ENCODE peak calls at places on chromosomes 13 and 19, in seven cellular contexts. One of them, this sample, is unnamed.

GRCh38 chr19:7817801-7818200 is 12.2 kb upstream of the EVI5L start:
- DNase-seq in left ventricle myocardium inferior: no peak
- DNase-seq in endothelial cell of umbilical vein: no peak
- DNase-seq in Peyer's patch: no peak
- DNase-seq in fibroblast of lung: no peak
- DNase-seq in IMR-90: no peak
- DNase-seq in aorta: no peak
- DNase-seq in this sample: no peak

GRCh38 chr19:44752816-44753618 is 4.5 kb downstream of the BCL3 start:
- DNase-seq in left ventricle myocardium inferior: peak
- DNase-seq in endothelial cell of umbilical vein: peak
- DNase-seq in Peyer's patch: peak
- DNase-seq in fibroblast of lung: peak
- DNase-seq in IMR-90: peak
- DNase-seq in aorta: peak
- DNase-seq in this sample: no peak

GRCh38 chr13:107734891-107735620 is 480.3 kb downstream of the LIG4 start:
- DNase-seq in left ventricle myocardium inferior: no peak
- DNase-seq in endothelial cell of umbilical vein: no peak
- DNase-seq in Peyer's patch: no peak
- DNase-seq in fibroblast of lung: peak
- DNase-seq in IMR-90: no peak
- DNase-seq in aorta: no peak
- DNase-seq in this sample: no peak

GRCh38 chr13:25738342-25738771 is 313.5 kb downstream of the SHISA2 start:
- DNase-seq in left ventricle myocardium inferior: no peak
- DNase-seq in endothelial cell of umbilical vein: peak
- DNase-seq in Peyer's patch: no peak
- DNase-seq in fibroblast of lung: peak
- DNase-seq in IMR-90: no peak
- DNase-seq in aorta: no peak
- DNase-seq in this sample: no peak

GRCh38 chr13:50456111-50456510 is 387.4 kb downstream of the DLEU7 start:
- DNase-seq in left ventricle myocardium inferior: no peak
- DNase-seq in endothelial cell of umbilical vein: no peak
- DNase-seq in Peyer's patch: no peak
- DNase-seq in fibroblast of lung: peak
- DNase-seq in IMR-90: no peak
- DNase-seq in aorta: no peak
- DNase-seq in this sample: peak

GRCh38 chr19:42185281-42185680 is 32.2 kb downstream of the DEDD2 start:
- DNase-seq in left ventricle myocardium inferior: no peak
- DNase-seq in endothelial cell of umbilical vein: no peak
- DNase-seq in Peyer's patch: peak
- DNase-seq in fibroblast of lung: peak
- DNase-seq in IMR-90: peak
- DNase-seq in aorta: no peak
- DNase-seq in this sample: no peak

GRCh38 chr13:71906438-71906837 is 39.4 kb upstream of the DACH1 start:
- DNase-seq in left ventricle myocardium inferior: no peak
- DNase-seq in endothelial cell of umbilical vein: no peak
- DNase-seq in Peyer's patch: no peak
- DNase-seq in fibroblast of lung: no peak
- DNase-seq in IMR-90: no peak
- DNase-seq in aorta: no peak
- DNase-seq in this sample: no peak

GRCh38 chr13:70856025-70856424 is 747.8 kb upstream of the KLHL1 start:
- DNase-seq in left ventricle myocardium inferior: no peak
- DNase-seq in endothelial cell of umbilical vein: no peak
- DNase-seq in Peyer's patch: no peak
- DNase-seq in fibroblast of lung: no peak
- DNase-seq in IMR-90: no peak
- DNase-seq in aorta: no peak
- DNase-seq in this sample: no peak

GRCh38 chr19:18848860-18849661 is 17.3 kb downstream of the UPF1 start:
- DNase-seq in left ventricle myocardium inferior: peak
- DNase-seq in endothelial cell of umbilical vein: peak
- DNase-seq in Peyer's patch: peak
- DNase-seq in fibroblast of lung: no peak
- DNase-seq in IMR-90: peak
- DNase-seq in aorta: peak
- DNase-seq in this sample: peak

GRCh38 chr19:46426506-46427162 is 2.1 kb downstream of the PNMA8C start:
- DNase-seq in left ventricle myocardium inferior: peak
- DNase-seq in endothelial cell of umbilical vein: peak
- DNase-seq in Peyer's patch: no peak
- DNase-seq in fibroblast of lung: peak
- DNase-seq in IMR-90: peak
- DNase-seq in aorta: peak
- DNase-seq in this sample: peak

GRCh38 chr13:26599885-26600284 is 42.4 kb downstream of the WASF3 start:
- DNase-seq in left ventricle myocardium inferior: no peak
- DNase-seq in endothelial cell of umbilical vein: no peak
- DNase-seq in Peyer's patch: no peak
- DNase-seq in fibroblast of lung: no peak
- DNase-seq in IMR-90: no peak
- DNase-seq in aorta: no peak
- DNase-seq in this sample: no peak

GRCh38 chr13:39602277-39602613 is 748 bp downstream of the LHFPL6 start:
- DNase-seq in left ventricle myocardium inferior: no peak
- DNase-seq in endothelial cell of umbilical vein: no peak
- DNase-seq in Peyer's patch: no peak
- DNase-seq in fibroblast of lung: no peak
- DNase-seq in IMR-90: no peak
- DNase-seq in aorta: no peak
- DNase-seq in this sample: no peak

GRCh38 chr19:7645159-7645558 is 8.2 kb downstream of the STXBP2 start:
- DNase-seq in left ventricle myocardium inferior: no peak
- DNase-seq in endothelial cell of umbilical vein: no peak
- DNase-seq in Peyer's patch: no peak
- DNase-seq in fibroblast of lung: no peak
- DNase-seq in IMR-90: no peak
- DNase-seq in aorta: no peak
- DNase-seq in this sample: no peak

GRCh38 chr19:15149704-15150103 is 42.5 kb downstream of the SYDE1 start:
- DNase-seq in left ventricle myocardium inferior: no peak
- DNase-seq in endothelial cell of umbilical vein: no peak
- DNase-seq in Peyer's patch: no peak
- DNase-seq in fibroblast of lung: no peak
- DNase-seq in IMR-90: no peak
- DNase-seq in aorta: no peak
- DNase-seq in this sample: no peak

GRCh38 chr19:47122359-47123335 is 8.0 kb upstream of the SAE1 start:
- DNase-seq in left ventricle myocardium inferior: no peak
- DNase-seq in endothelial cell of umbilical vein: no peak
- DNase-seq in Peyer's patch: no peak
- DNase-seq in fibroblast of lung: peak
- DNase-seq in IMR-90: peak
- DNase-seq in aorta: no peak
- DNase-seq in this sample: no peak

GRCh38 chr19:30225615-30226463 is 146.3 kb upstream of the ZNF536 start:
- DNase-seq in left ventricle myocardium inferior: no peak
- DNase-seq in endothelial cell of umbilical vein: no peak
- DNase-seq in Peyer's patch: no peak
- DNase-seq in fibroblast of lung: no peak
- DNase-seq in IMR-90: no peak
- DNase-seq in aorta: no peak
- DNase-seq in this sample: no peak

DNA sequence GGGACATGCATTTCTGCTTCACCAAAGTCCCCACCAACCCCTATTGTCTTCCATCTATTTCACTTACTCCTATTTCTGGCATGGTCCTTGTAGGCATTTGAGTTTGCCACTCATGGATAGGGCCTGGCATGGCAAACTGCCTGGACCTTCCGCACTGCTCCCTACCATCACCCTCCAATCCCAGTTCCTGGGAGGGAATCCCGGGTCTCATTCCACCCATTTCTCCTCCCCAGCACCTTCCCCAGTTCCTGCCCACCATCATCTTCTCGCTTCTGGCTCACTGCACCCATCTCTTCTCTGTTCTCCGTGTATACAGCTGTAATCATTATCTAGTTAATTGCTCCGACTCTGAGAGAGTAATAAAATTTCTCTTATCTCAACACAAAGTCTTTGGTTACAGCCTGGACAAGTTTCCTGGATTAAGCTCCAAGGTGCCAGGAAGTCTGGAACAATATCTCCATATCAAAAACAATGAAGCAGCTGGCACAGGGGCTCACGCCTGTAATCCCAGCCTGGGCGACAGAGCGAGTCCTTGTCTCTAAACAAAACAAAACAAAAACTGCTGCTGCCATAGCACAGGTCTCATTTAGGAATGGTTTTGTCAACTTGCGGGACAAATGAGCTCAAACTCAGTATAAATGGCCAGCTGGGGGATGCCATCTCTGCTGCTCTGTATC is 17.0 kb upstream of the COX7A1 start:
- DNase-seq in left ventricle myocardium inferior: no peak
- DNase-seq in endothelial cell of umbilical vein: peak
- DNase-seq in Peyer's patch: peak
- DNase-seq in fibroblast of lung: no peak
- DNase-seq in IMR-90: no peak
- DNase-seq in aorta: no peak
- DNase-seq in this sample: no peak
- H3K27ac ChIP-seq in left ventricle myocardium inferior: peak
- H3K27ac ChIP-seq in endothelial cell of umbilical vein: peak
- H3K27ac ChIP-seq in Peyer's patch: no peak
- H3K27ac ChIP-seq in fibroblast of lung: no peak
- H3K27ac ChIP-seq in IMR-90: no peak
- H3K27ac ChIP-seq in aorta: peak
- H3K27ac ChIP-seq in this sample: no peak

GRCh38 chr13:23996456-23996855 is 99.2 kb upstream of the C1QTNF9B start:
- DNase-seq in left ventricle myocardium inferior: no peak
- DNase-seq in endothelial cell of umbilical vein: no peak
- DNase-seq in Peyer's patch: no peak
- DNase-seq in fibroblast of lung: no peak
- DNase-seq in IMR-90: no peak
- DNase-seq in aorta: no peak
- DNase-seq in this sample: no peak
- H3K27ac ChIP-seq in left ventricle myocardium inferior: peak
- H3K27ac ChIP-seq in endothelial cell of umbilical vein: no peak
- H3K27ac ChIP-seq in Peyer's patch: no peak
- H3K27ac ChIP-seq in fibroblast of lung: no peak
- H3K27ac ChIP-seq in IMR-90: no peak
- H3K27ac ChIP-seq in aorta: no peak
- H3K27ac ChIP-seq in this sample: no peak

DNA sequence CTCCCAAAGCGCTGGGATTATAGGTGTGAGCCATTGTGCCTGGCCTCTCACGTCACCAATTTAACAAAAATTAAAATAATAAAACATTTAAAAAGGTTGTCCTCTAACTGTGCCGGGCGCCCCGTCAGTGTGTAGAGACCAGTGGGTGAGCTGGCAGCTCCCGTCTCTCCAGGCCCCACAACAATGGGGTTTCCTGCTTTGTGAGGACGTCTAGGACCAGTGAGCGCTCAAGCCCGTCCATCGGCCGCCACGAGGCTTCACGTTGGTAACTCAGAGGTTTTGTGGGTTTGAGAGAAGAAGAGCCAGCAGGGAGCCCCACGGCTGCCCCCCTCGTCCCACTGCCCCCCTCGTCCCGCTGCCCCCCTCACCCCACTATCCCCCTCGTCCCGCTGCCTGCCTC is 4.7 kb downstream of the LSM7 start:
- DNase-seq in left ventricle myocardium inferior: no peak
- DNase-seq in endothelial cell of umbilical vein: no peak
- DNase-seq in Peyer's patch: no peak
- DNase-seq in fibroblast of lung: no peak
- DNase-seq in IMR-90: no peak
- DNase-seq in aorta: no peak
- DNase-seq in this sample: no peak
- H3K27ac ChIP-seq in left ventricle myocardium inferior: no peak
- H3K27ac ChIP-seq in endothelial cell of umbilical vein: no peak
- H3K27ac ChIP-seq in Peyer's patch: peak
- H3K27ac ChIP-seq in fibroblast of lung: no peak
- H3K27ac ChIP-seq in IMR-90: no peak
- H3K27ac ChIP-seq in aorta: no peak
- H3K27ac ChIP-seq in this sample: no peak

DNA sequence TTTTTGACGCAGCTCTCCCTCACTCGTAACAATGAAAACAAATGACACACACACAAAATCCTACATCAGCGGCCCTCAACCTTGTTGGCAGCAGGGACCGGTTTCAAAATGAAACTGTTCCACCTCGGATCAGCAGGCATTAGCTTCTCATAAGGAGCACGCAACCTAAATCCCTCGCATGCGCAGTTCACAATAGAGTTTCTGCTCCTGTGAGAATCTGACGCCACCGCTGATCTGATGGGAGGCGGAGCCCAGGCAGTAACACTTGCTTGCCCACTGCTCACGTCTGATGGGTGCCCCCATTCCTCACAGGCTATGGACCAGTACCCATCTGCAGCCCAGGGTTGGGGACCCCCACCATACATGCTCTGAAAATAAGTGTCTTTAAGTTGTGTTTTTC is 43.4 kb downstream of the DHRS12 start:
- DNase-seq in left ventricle myocardium inferior: no peak
- DNase-seq in endothelial cell of umbilical vein: no peak
- DNase-seq in Peyer's patch: no peak
- DNase-seq in fibroblast of lung: peak
- DNase-seq in IMR-90: no peak
- DNase-seq in aorta: peak
- DNase-seq in this sample: peak
- H3K27ac ChIP-seq in left ventricle myocardium inferior: no peak
- H3K27ac ChIP-seq in endothelial cell of umbilical vein: no peak
- H3K27ac ChIP-seq in Peyer's patch: no peak
- H3K27ac ChIP-seq in fibroblast of lung: no peak
- H3K27ac ChIP-seq in IMR-90: no peak
- H3K27ac ChIP-seq in aorta: no peak
- H3K27ac ChIP-seq in this sample: peak

GRCh38 chr19:28492201-28492600 is 720.8 kb downstream of the UQCRFS1 start:
- DNase-seq in left ventricle myocardium inferior: no peak
- DNase-seq in endothelial cell of umbilical vein: no peak
- DNase-seq in Peyer's patch: no peak
- DNase-seq in fibroblast of lung: no peak
- DNase-seq in IMR-90: no peak
- DNase-seq in aorta: no peak
- DNase-seq in this sample: no peak

GRCh38 chr19:28485300-28485699 is 727.7 kb downstream of the UQCRFS1 start:
- DNase-seq in left ventricle myocardium inferior: no peak
- DNase-seq in endothelial cell of umbilical vein: no peak
- DNase-seq in Peyer's patch: peak
- DNase-seq in fibroblast of lung: no peak
- DNase-seq in IMR-90: no peak
- DNase-seq in aorta: no peak
- DNase-seq in this sample: no peak

GRCh38 chr19:28486934-28487333 is 726.0 kb downstream of the UQCRFS1 start:
- DNase-seq in left ventricle myocardium inferior: no peak
- DNase-seq in endothelial cell of umbilical vein: no peak
- DNase-seq in Peyer's patch: no peak
- DNase-seq in fibroblast of lung: no peak
- DNase-seq in IMR-90: no peak
- DNase-seq in aorta: no peak
- DNase-seq in this sample: no peak

GRCh38 chr19:28489126-28489660 is 723.8 kb downstream of the UQCRFS1 start:
- DNase-seq in left ventricle myocardium inferior: no peak
- DNase-seq in endothelial cell of umbilical vein: no peak
- DNase-seq in Peyer's patch: no peak
- DNase-seq in fibroblast of lung: no peak
- DNase-seq in IMR-90: no peak
- DNase-seq in aorta: no peak
- DNase-seq in this sample: no peak

GRCh38 chr19:28488006-28488405 is 724.9 kb downstream of the UQCRFS1 start:
- DNase-seq in left ventricle myocardium inferior: no peak
- DNase-seq in endothelial cell of umbilical vein: no peak
- DNase-seq in Peyer's patch: no peak
- DNase-seq in fibroblast of lung: no peak
- DNase-seq in IMR-90: no peak
- DNase-seq in aorta: no peak
- DNase-seq in this sample: no peak
- H3K27ac ChIP-seq in left ventricle myocardium inferior: no peak
- H3K27ac ChIP-seq in endothelial cell of umbilical vein: no peak
- H3K27ac ChIP-seq in Peyer's patch: no peak
- H3K27ac ChIP-seq in fibroblast of lung: no peak
- H3K27ac ChIP-seq in IMR-90: no peak
- H3K27ac ChIP-seq in aorta: no peak
- H3K27ac ChIP-seq in this sample: no peak